ENCODE peak calls at places on chromosomes 1 and 21, in four cellular contexts. One of them, this sample, is unnamed.

GRCh38 chr1:15188145-15188544 is 34.6 kb downstream of the TMEM51 start:
- DNase-seq in K562: no peak
- DNase-seq in HepG2: no peak
- DNase-seq in GM12891: no peak
- DNase-seq in this sample: no peak

GRCh38 chr1:91847851-91848250 is 38.1 kb downstream of the TGFBR3 start:
- DNase-seq in GM12891: no peak
- DNase-seq in K562: no peak
- DNase-seq in HepG2: no peak
- DNase-seq in this sample: no peak

GRCh38 chr1:51897699-51898031 is 19.1 kb upstream of the NRDC start:
- DNase-seq in HepG2: no peak
- DNase-seq in K562: no peak
- DNase-seq in GM12891: no peak
- DNase-seq in this sample: no peak

GRCh38 chr1:91751281-91751680 is 134.7 kb downstream of the TGFBR3 start:
- DNase-seq in HepG2: no peak
- DNase-seq in GM12891: no peak
- DNase-seq in K562: no peak
- DNase-seq in this sample: no peak

GRCh38 chr21:15496896-15497295 is 232.9 kb upstream of the USP25 start:
- DNase-seq in HepG2: no peak
- DNase-seq in GM12891: no peak
- DNase-seq in K562: no peak
- DNase-seq in this sample: no peak

GRCh38 chr1:64308856-64309255 is 105.4 kb downstream of the UBE2U start:
- DNase-seq in HepG2: no peak
- DNase-seq in K562: no peak
- DNase-seq in GM12891: no peak
- DNase-seq in this sample: no peak

GRCh38 chr21:37863842-37864241 is 52.4 kb downstream of the KCNJ6 start:
- DNase-seq in K562: peak; percentile 11
- DNase-seq in HepG2: no peak
- DNase-seq in GM12891: no peak
- DNase-seq in this sample: no peak

GRCh38 chr1:17314491-17314971 is 6.5 kb downstream of the PADI4 start:
- DNase-seq in GM12891: no peak
- DNase-seq in K562: no peak
- DNase-seq in HepG2: no peak
- DNase-seq in this sample: no peak

GRCh38 chr1:167130782-167131520 is 37.1 kb downstream of the STYXL2 start:
- DNase-seq in K562: no peak
- DNase-seq in HepG2: no peak
- DNase-seq in GM12891: no peak
- DNase-seq in this sample: no peak

GRCh38 chr1:28737245-28738137 is 751 bp downstream of the YTHDF2 start:
- DNase-seq in K562: peak; percentile 80
- DNase-seq in GM12891: peak; percentile 50
- DNase-seq in HepG2: peak; percentile 44
- DNase-seq in this sample: peak; percentile 59

GRCh38 chr1:217493290-217493689 is 137.6 kb downstream of the GPATCH2 start:
- DNase-seq in K562: no peak
- DNase-seq in GM12891: no peak
- DNase-seq in HepG2: no peak
- DNase-seq in this sample: no peak

GRCh38 chr1:232438476-232438875 is 191.5 kb downstream of the SIPA1L2 start:
- DNase-seq in K562: no peak
- DNase-seq in HepG2: no peak
- DNase-seq in GM12891: no peak
- DNase-seq in this sample: no peak

GRCh38 chr1:232439011-232439410 is 190.9 kb downstream of the SIPA1L2 start:
- DNase-seq in K562: no peak
- DNase-seq in HepG2: no peak
- DNase-seq in GM12891: no peak
- DNase-seq in this sample: no peak

GRCh38 chr1:232443372-232443771 is 186.6 kb downstream of the SIPA1L2 start:
- DNase-seq in HepG2: no peak
- DNase-seq in GM12891: no peak
- DNase-seq in K562: no peak
- DNase-seq in this sample: no peak

GRCh38 chr1:232437510-232437909 is 192.4 kb downstream of the SIPA1L2 start:
- DNase-seq in GM12891: no peak
- DNase-seq in HepG2: no peak
- DNase-seq in K562: no peak
- DNase-seq in this sample: no peak

DNA sequence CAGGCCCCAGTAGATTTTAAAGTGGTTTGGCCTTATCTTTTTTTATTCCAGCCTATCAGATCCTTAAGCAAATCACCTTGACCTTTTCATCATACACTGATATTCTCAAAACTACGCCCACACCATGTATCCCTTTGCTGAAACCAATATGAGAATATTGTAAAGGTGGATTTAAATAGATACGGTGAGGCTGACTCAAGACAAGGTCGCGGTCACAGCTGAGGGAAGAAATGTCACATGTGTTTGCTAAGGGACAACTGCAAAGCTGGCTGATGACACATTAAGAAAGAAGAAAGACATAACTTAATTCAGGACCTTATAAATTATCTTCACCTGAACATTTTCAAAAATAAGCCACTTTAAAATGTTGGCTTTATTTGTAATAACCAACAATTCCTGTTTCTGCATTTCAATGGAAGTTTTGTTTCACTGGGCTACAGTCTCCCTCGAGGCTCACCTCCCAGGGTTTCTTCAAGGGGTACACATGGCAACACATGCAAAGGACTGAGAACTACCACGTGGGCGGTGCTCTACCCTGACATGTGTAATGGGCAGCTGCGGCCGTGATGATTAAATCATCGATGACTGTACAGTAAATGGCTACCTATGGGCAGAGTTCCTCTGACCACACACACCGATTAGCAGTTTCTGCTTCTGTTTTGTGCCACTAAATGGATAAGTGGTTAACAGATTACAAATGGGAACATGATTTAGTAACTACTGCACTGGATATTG is 189.4 kb downstream of the SIPA1L2 start:
- DNase-seq in HepG2: no peak
- DNase-seq in K562: no peak
- DNase-seq in GM12891: no peak
- DNase-seq in this sample: no peak
- TF ChIP-seq POLR2AphosphoS5 in HepG2: no peak
- TF ChIP-seq POLR2AphosphoS5 in K562: no peak
- TF ChIP-seq POLR2AphosphoS5 in GM12891: no peak
- TF ChIP-seq POLR2AphosphoS5 in this sample: no peak

GRCh38 chr1:11478571-11479374 is at the start of gene DISP3:
- DNase-seq in HepG2: peak; percentile 54
- DNase-seq in K562: peak; percentile 88
- DNase-seq in GM12891: peak; percentile 97
- DNase-seq in this sample: peak; percentile 91
- TF ChIP-seq POLR2A in HepG2: peak; percentile 79
- TF ChIP-seq POLR2A in K562: no peak
- TF ChIP-seq POLR2A in GM12891: no peak
- TF ChIP-seq POLR2A in this sample: peak; percentile 43

DNA sequence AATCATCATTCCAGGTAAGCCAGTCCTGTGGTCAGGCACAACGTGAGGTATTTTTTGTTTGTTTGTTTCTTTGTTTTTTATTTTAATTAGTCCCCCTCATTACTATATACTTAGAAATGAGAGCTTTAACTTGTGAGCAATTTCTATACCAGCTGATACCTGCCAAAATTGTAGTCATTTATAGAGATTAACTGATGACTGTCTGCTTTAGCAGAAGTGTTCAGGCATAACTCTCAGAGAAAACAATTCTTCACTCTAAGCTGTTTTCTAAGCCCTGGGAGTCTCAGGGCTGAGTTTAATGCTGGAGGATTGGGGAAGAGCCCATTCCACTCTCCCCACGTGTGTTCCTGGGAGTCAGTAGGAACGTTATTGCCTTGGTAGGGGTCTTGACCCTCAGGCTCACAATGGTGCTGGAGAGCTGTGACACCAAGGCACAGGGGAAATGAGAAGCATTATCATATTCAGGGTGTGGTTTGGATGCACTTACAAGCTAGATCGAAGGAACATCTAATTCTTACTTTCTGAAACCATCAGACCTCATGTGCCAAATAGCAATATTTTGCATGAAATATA is 168.2 kb downstream of the CLIC6 start:
- DNase-seq in GM12891: no peak
- DNase-seq in HepG2: no peak
- DNase-seq in K562: no peak
- DNase-seq in this sample: no peak
- TF ChIP-seq TAF1 in GM12891: no peak
- TF ChIP-seq TAF1 in HepG2: no peak
- TF ChIP-seq TAF1 in K562: no peak
- TF ChIP-seq TAF1 in this sample: no peak

GRCh38 chr1:62285440-62285839 is 33.8 kb downstream of the KANK4 start:
- DNase-seq in K562: no peak
- DNase-seq in GM12891: no peak
- DNase-seq in HepG2: no peak
- DNase-seq in this sample: no peak
- TF ChIP-seq POLR2AphosphoS5 in K562: no peak
- TF ChIP-seq POLR2AphosphoS5 in GM12891: no peak
- TF ChIP-seq POLR2AphosphoS5 in HepG2: no peak
- TF ChIP-seq POLR2AphosphoS5 in this sample: no peak

GRCh38 chr1:8712413-8713229 is 104.8 kb downstream of the RERE start:
- DNase-seq in HepG2: peak; percentile 87
- DNase-seq in GM12891: no peak
- DNase-seq in K562: no peak
- DNase-seq in this sample: no peak
- TF ChIP-seq POLR2A in HepG2: no peak
- TF ChIP-seq POLR2A in GM12891: no peak
- TF ChIP-seq POLR2A in K562: no peak
- TF ChIP-seq POLR2A in this sample: no peak

GRCh38 chr1:44780583-44781121 is 5.3 kb downstream of the RPS8 start:
- DNase-seq in GM12891: no peak
- DNase-seq in HepG2: no peak
- DNase-seq in K562: peak; percentile 51
- DNase-seq in this sample: no peak
- TF ChIP-seq TAF1 in GM12891: no peak
- TF ChIP-seq TAF1 in HepG2: no peak
- TF ChIP-seq TAF1 in K562: no peak
- TF ChIP-seq TAF1 in this sample: no peak

GRCh38 chr1:46637444-46638083 is 21.0 kb upstream of the MOB3C start:
- DNase-seq in GM12891: no peak
- DNase-seq in HepG2: no peak
- DNase-seq in K562: no peak
- DNase-seq in this sample: no peak
- TF ChIP-seq POLR2AphosphoS5 in GM12891: no peak
- TF ChIP-seq POLR2AphosphoS5 in HepG2: no peak
- TF ChIP-seq POLR2AphosphoS5 in K562: no peak
- TF ChIP-seq POLR2AphosphoS5 in this sample: no peak

DNA sequence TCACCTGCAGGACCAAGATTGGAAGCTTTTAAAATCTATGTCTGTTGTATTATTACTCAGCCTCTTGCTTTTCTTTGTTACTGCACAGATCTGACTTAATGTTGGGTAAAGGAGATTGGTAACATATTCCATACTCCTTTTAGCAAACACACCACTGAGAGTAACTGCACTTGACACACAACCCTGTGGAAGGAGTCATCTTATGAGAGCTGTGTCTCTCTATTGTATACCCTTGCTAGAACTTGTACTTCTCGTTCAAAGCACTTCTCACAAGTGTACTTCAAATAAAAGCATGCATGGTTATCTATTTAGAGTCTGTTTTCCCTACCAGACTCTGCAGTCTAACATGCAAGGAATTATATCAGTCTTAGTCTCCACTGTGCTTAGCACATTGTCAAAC is 813.4 kb downstream of the ADGRL2 start:
- DNase-seq in HepG2: no peak
- DNase-seq in GM12891: no peak
- DNase-seq in K562: no peak
- DNase-seq in this sample: no peak
- TF ChIP-seq POLR2A in HepG2: no peak
- TF ChIP-seq POLR2A in GM12891: no peak
- TF ChIP-seq POLR2A in K562: no peak
- TF ChIP-seq POLR2A in this sample: no peak